ENCODE peak calls at places on chromosomes 7 and 10, in four cellular contexts. One of them, this sample, is unnamed.

GRCh38 chr10:3720228-3721019 is 64.6 kb downstream of the KLF6 start:
- DNase-seq in PC-9: peak; percentile 71
- DNase-seq in CD4-positive, CD25-positive, alpha-beta regulatory T cell: peak; percentile 3
- DNase-seq in uterus: peak; percentile 34
- DNase-seq in this sample: no peak

GRCh38 chr10:131964298-131964697 is 17.4 kb downstream of the BNIP3 start:
- DNase-seq in PC-9: no peak
- DNase-seq in uterus: no peak
- DNase-seq in CD4-positive, CD25-positive, alpha-beta regulatory T cell: no peak
- DNase-seq in this sample: no peak

GRCh38 chr10:1420663-1421362 is 316.5 kb downstream of the ADARB2 start:
- DNase-seq in uterus: no peak
- DNase-seq in CD4-positive, CD25-positive, alpha-beta regulatory T cell: peak; percentile 35
- DNase-seq in PC-9: no peak
- DNase-seq in this sample: peak; percentile 5

GRCh38 chr10:10208156-10208555 is 809.5 kb upstream of the CELF2 start:
- DNase-seq in PC-9: no peak
- DNase-seq in CD4-positive, CD25-positive, alpha-beta regulatory T cell: no peak
- DNase-seq in uterus: peak; percentile 12
- DNase-seq in this sample: no peak

GRCh38 chr10:13066527-13066926 is 33.4 kb upstream of the OPTN start:
- DNase-seq in CD4-positive, CD25-positive, alpha-beta regulatory T cell: no peak
- DNase-seq in uterus: no peak
- DNase-seq in PC-9: no peak
- DNase-seq in this sample: no peak

GRCh38 chr10:48976208-48976607 is 36.6 kb upstream of the LRRC18 start:
- DNase-seq in PC-9: no peak
- DNase-seq in CD4-positive, CD25-positive, alpha-beta regulatory T cell: no peak
- DNase-seq in uterus: no peak
- DNase-seq in this sample: no peak

GRCh38 chr7:46603780-46604725 is 683.0 kb upstream of the IGFBP3 start:
- DNase-seq in uterus: peak; percentile 92
- DNase-seq in CD4-positive, CD25-positive, alpha-beta regulatory T cell: no peak
- DNase-seq in PC-9: no peak
- DNase-seq in this sample: no peak

GRCh38 chr7:88546808-88547207 is 212.7 kb upstream of the ZNF804B start:
- DNase-seq in uterus: no peak
- DNase-seq in CD4-positive, CD25-positive, alpha-beta regulatory T cell: no peak
- DNase-seq in PC-9: no peak
- DNase-seq in this sample: no peak

GRCh38 chr10:113457408-113457807 is 95.4 kb upstream of the HABP2 start:
- DNase-seq in CD4-positive, CD25-positive, alpha-beta regulatory T cell: no peak
- DNase-seq in uterus: no peak
- DNase-seq in PC-9: no peak
- DNase-seq in this sample: no peak

GRCh38 chr7:106521115-106521514 is 139.8 kb downstream of the CCDC71L start:
- DNase-seq in PC-9: no peak
- DNase-seq in CD4-positive, CD25-positive, alpha-beta regulatory T cell: no peak
- DNase-seq in uterus: no peak
- DNase-seq in this sample: no peak

GRCh38 chr7:11060883-11061282 is 87.2 kb downstream of the PHF14 start:
- DNase-seq in CD4-positive, CD25-positive, alpha-beta regulatory T cell: no peak
- DNase-seq in uterus: no peak
- DNase-seq in PC-9: no peak
- DNase-seq in this sample: no peak

GRCh38 chr10:86899670-86900276 is 57.6 kb downstream of the MMRN2 start:
- DNase-seq in CD4-positive, CD25-positive, alpha-beta regulatory T cell: peak; percentile 34
- DNase-seq in PC-9: no peak
- DNase-seq in uterus: peak; percentile 78
- DNase-seq in this sample: no peak

GRCh38 chr7:11648980-11649379 is 183.0 kb downstream of the THSD7A start:
- DNase-seq in uterus: no peak
- DNase-seq in PC-9: no peak
- DNase-seq in CD4-positive, CD25-positive, alpha-beta regulatory T cell: no peak
- DNase-seq in this sample: no peak

GRCh38 chr7:3367271-3367670 is 66.2 kb downstream of the SDK1 start:
- DNase-seq in PC-9: no peak
- DNase-seq in uterus: no peak
- DNase-seq in CD4-positive, CD25-positive, alpha-beta regulatory T cell: no peak
- DNase-seq in this sample: no peak

GRCh38 chr7:106050002-106050742 is 61.9 kb downstream of the SYPL1 start:
- DNase-seq in CD4-positive, CD25-positive, alpha-beta regulatory T cell: no peak
- DNase-seq in uterus: peak; percentile 61
- DNase-seq in PC-9: no peak
- DNase-seq in this sample: no peak

GRCh38 chr7:10940748-10941358 is 32.8 kb upstream of the PHF14 start:
- DNase-seq in CD4-positive, CD25-positive, alpha-beta regulatory T cell: peak; percentile 43
- DNase-seq in uterus: no peak
- DNase-seq in PC-9: no peak
- DNase-seq in this sample: peak; percentile 4

GRCh38 chr10:78551184-78552005 is 517.4 kb upstream of the ZMIZ1 start:
- DNase-seq in CD4-positive, CD25-positive, alpha-beta regulatory T cell: no peak
- DNase-seq in uterus: no peak
- DNase-seq in PC-9: no peak
- DNase-seq in this sample: no peak

GRCh38 chr10:62895058-62895457 is 78.9 kb upstream of the EGR2 start:
- DNase-seq in uterus: no peak
- DNase-seq in CD4-positive, CD25-positive, alpha-beta regulatory T cell: no peak
- DNase-seq in PC-9: no peak
- DNase-seq in this sample: no peak

GRCh38 chr7:114317450-114318098 is 97.0 kb upstream of the FOXP2 start:
- DNase-seq in PC-9: no peak
- DNase-seq in CD4-positive, CD25-positive, alpha-beta regulatory T cell: no peak
- DNase-seq in uterus: no peak
- DNase-seq in this sample: no peak

GRCh38 chr10:12681250-12681649 is 320.3 kb downstream of the CCDC3 start:
- DNase-seq in CD4-positive, CD25-positive, alpha-beta regulatory T cell: no peak
- DNase-seq in uterus: no peak
- DNase-seq in PC-9: no peak
- DNase-seq in this sample: no peak

GRCh38 chr10:89120931-89121907 is 85.9 kb downstream of the CH25H start:
- DNase-seq in CD4-positive, CD25-positive, alpha-beta regulatory T cell: no peak
- DNase-seq in PC-9: no peak
- DNase-seq in uterus: no peak
- DNase-seq in this sample: no peak

GRCh38 chr10:89664206-89664605 is 19.2 kb upstream of the PANK1 start:
- DNase-seq in CD4-positive, CD25-positive, alpha-beta regulatory T cell: no peak
- DNase-seq in uterus: no peak
- DNase-seq in PC-9: no peak
- DNase-seq in this sample: no peak

GRCh38 chr7:2510909-2511768 is 8.4 kb upstream of the LFNG start:
- DNase-seq in uterus: no peak
- DNase-seq in CD4-positive, CD25-positive, alpha-beta regulatory T cell: peak; percentile 79
- DNase-seq in PC-9: no peak
- DNase-seq in this sample: peak; percentile 49

GRCh38 chr10:29877798-29878491 is 181.4 kb downstream of the JCAD start:
- DNase-seq in uterus: no peak
- DNase-seq in CD4-positive, CD25-positive, alpha-beta regulatory T cell: no peak
- DNase-seq in PC-9: no peak
- DNase-seq in this sample: no peak

GRCh38 chr7:136272934-136273333 is 295.8 kb upstream of the MTPN start:
- DNase-seq in PC-9: no peak
- DNase-seq in uterus: no peak
- DNase-seq in CD4-positive, CD25-positive, alpha-beta regulatory T cell: no peak
- DNase-seq in this sample: no peak

DNA sequence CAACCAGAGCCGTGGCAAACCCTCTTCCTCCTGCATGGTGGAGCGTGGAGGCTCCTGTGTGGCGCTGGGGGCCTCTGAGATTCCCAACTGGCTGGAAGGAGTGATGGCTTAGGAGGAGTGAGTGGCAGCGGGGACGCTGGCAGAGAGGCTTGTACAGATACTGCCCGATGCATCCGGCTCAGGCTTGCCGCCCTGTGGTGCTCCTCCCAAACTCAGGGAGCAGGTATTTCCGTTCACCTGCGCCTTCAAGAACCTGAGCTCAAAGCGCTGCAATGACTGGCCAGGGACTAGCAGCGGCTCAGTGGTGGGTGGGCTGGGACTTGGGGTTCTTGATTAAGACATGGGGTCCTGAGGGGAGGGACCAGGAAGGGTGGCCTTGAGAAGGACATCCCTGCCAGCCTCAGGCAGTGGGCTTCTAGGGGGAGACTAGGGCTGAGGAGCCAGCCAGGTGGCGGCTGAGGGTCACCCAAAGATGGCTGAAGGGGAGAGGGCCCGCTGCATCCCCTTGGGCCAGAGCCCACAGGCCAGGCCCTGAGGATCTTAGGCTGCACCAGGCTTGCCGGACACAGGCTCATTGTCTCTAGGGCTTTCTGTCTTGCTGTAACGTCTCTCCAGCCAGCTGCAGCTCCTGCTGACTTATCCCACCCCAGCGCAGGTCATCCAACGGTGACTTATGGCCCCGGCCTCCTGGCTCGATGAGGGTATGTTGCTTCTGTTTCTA is 3.2 kb downstream of the ZNF775 start:
- DNase-seq in uterus: no peak
- DNase-seq in CD4-positive, CD25-positive, alpha-beta regulatory T cell: no peak
- DNase-seq in PC-9: no peak
- DNase-seq in this sample: no peak
- H3K27ac ChIP-seq in uterus: no peak overlapping the region
- H3K27ac ChIP-seq in CD4-positive, CD25-positive, alpha-beta regulatory T cell: no peak overlapping the region
- H3K27ac ChIP-seq in PC-9: no peak overlapping the region
- H3K27ac ChIP-seq in this sample: no peak overlapping the region

DNA sequence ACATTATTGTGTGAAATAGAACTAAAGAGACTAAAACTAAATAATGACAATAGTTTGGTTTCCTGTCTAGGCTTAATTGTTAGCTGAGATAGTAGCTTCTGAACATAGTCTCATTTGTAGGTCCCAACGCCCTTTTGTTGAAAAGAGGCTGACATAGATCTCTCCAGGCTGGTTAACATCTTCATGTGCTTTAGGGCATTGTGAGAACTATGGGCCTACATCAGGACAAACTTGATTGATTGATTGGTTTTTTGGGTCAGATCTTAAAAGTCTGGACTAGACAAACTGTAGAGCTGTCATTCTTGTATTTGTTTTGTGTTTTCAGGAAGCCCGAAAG is 869 bp downstream of the CHCHD1 start:
- DNase-seq in CD4-positive, CD25-positive, alpha-beta regulatory T cell: no peak
- DNase-seq in uterus: no peak
- DNase-seq in PC-9: no peak
- DNase-seq in this sample: no peak
- H3K4me1 ChIP-seq in CD4-positive, CD25-positive, alpha-beta regulatory T cell: peaks cover 55% of the 10 kb centered on the region
- H3K4me1 ChIP-seq in uterus: no peaks in the 10 kb centered on the region
- H3K4me1 ChIP-seq in PC-9: peaks cover 36% of the 10 kb centered on the region
- H3K4me1 ChIP-seq in this sample: peaks cover 30% of the 10 kb centered on the region

DNA sequence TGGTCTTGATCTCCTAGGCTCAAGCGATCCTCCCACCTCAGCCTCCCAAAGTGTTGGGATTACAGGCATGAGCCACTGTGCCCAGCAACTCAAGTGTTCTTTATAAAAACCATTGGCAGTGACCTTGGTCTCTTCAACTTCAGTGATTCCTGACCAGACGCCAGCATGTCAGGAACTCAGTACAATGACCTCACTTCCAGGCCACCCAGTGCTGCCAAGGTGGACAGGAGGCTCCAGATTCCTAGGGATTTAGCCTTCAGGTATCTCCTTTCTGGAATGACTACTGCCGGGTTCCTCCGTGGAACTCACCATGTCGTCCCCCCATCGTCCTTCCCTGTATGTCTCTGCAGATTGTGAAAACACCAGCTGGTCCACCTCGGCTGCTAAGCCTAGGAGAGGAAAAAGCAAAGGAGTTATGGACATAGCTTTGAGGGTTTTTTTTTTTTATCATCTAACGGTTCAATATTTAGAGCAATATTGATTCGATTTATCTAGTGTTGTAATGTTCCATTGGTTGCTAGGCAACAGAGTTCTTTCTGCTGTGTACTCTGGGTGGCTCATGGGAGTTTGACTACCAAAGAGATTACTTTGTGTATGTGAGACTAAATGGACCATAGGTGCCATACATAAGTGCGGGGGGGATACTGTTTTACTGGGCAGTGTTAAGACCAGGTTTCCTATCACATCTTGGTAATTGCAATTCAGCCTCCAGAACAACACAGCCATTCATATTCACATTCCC is 425.7 kb upstream of the AUTS2 start:
- DNase-seq in CD4-positive, CD25-positive, alpha-beta regulatory T cell: no peak
- DNase-seq in uterus: no peak
- DNase-seq in PC-9: no peak
- DNase-seq in this sample: no peak
- H3K4me3 ChIP-seq in CD4-positive, CD25-positive, alpha-beta regulatory T cell: no peak overlapping the region
- H3K4me3 ChIP-seq in uterus: no peak overlapping the region
- H3K4me3 ChIP-seq in PC-9: no peak overlapping the region
- H3K4me3 ChIP-seq in this sample: no peak overlapping the region

GRCh38 chr10:32984003-32984600 is 26.1 kb upstream of the ITGB1 start:
- DNase-seq in CD4-positive, CD25-positive, alpha-beta regulatory T cell: no peak
- DNase-seq in uterus: no peak
- DNase-seq in PC-9: no peak
- DNase-seq in this sample: no peak
- H3K27ac ChIP-seq in CD4-positive, CD25-positive, alpha-beta regulatory T cell: no peak overlapping the region
- H3K27ac ChIP-seq in uterus: peak overlapping the region; percentile 98
- H3K27ac ChIP-seq in PC-9: peak overlapping the region; percentile 98
- H3K27ac ChIP-seq in this sample: no peak overlapping the region

GRCh38 chr7:43645699-43646226 is 62.9 kb downstream of the STK17A start:
- DNase-seq in uterus: no peak
- DNase-seq in CD4-positive, CD25-positive, alpha-beta regulatory T cell: no peak
- DNase-seq in PC-9: no peak
- DNase-seq in this sample: no peak
- H3K4me1 ChIP-seq in uterus: peaks cover 33% of the 10 kb centered on the region
- H3K4me1 ChIP-seq in CD4-positive, CD25-positive, alpha-beta regulatory T cell: peaks cover 54% of the 10 kb centered on the region
- H3K4me1 ChIP-seq in PC-9: peaks cover 54% of the 10 kb centered on the region
- H3K4me1 ChIP-seq in this sample: peaks cover 60% of the 10 kb centered on the region

GRCh38 chr7:55128693-55129394 is 110.0 kb downstream of the EGFR start:
- DNase-seq in CD4-positive, CD25-positive, alpha-beta regulatory T cell: no peak
- DNase-seq in PC-9: peak; percentile 57
- DNase-seq in uterus: peak; percentile 43
- DNase-seq in this sample: no peak
- H3K4me3 ChIP-seq in CD4-positive, CD25-positive, alpha-beta regulatory T cell: no peak overlapping the region
- H3K4me3 ChIP-seq in PC-9: no peak overlapping the region
- H3K4me3 ChIP-seq in uterus: no peak overlapping the region
- H3K4me3 ChIP-seq in this sample: no peak overlapping the region

DNA sequence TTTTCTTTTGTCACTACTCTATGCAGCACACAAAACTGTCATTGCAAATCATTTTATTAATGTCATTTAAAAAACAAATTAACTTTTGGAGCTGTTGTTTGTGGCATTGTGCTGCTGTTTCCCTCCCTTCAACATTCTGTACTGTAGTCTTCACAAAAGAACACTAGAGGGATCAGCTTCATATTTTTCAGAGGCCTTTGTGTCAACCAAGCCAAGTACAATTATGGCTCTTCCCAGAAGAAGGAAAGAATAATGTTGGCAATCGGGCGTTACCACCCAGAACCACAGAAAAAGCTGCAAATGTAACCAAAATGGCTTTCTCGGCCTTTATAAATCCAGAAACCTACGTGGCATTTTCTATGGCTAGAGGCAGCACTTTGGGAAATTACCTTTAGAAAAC is 98.9 kb upstream of the COL1A2 start:
- DNase-seq in PC-9: no peak
- DNase-seq in uterus: peak; percentile 27
- DNase-seq in CD4-positive, CD25-positive, alpha-beta regulatory T cell: no peak
- DNase-seq in this sample: no peak
- H3K27ac ChIP-seq in PC-9: no peak overlapping the region
- H3K27ac ChIP-seq in uterus: peak overlapping the region; percentile 96
- H3K27ac ChIP-seq in CD4-positive, CD25-positive, alpha-beta regulatory T cell: no peak overlapping the region
- H3K27ac ChIP-seq in this sample: no peak overlapping the region